ENCODE peak calls at places on chromosomes 3 and 15, in nine cellular contexts. E, L, P, M, Q, W, R, I and S are unnamed samples.

GRCh38 chr3:143559291-143559690 is 289.0 kb downstream of the SLC9A9 start:
- DNase-seq in E (no peak), L (no peak), P (no peak), M (no peak), Q (no peak), W (no peak), R (no peak), I (no peak), S (no peak)

GRCh38 chr3:178005961-178006360 is 530.3 kb upstream of the KCNMB2 start:
- DNase-seq in E (no peak), L (no peak), P (no peak), M (no peak), Q (no peak), W (no peak), R (no peak), I (no peak), S (no peak)

GRCh38 chr3:113441051-113441770 is at the start of gene CFAP44:
- DNase-seq in E (peak; percentile 72), L (peak; percentile 75), P (peak; percentile 63), M (peak; percentile 18), Q (peak; percentile 70), W (peak; percentile 37), R (peak; percentile 52), I (peak; percentile 85), S (peak; percentile 5)

GRCh38 chr15:82999905-83000671 is 11.4 kb downstream of the C15orf40 start:
- DNase-seq in E (no peak), L (peak; percentile 77), P (peak; percentile 75), M (no peak), Q (peak; percentile 66), W (no peak), R (peak; percentile 69), I (no peak), S (no peak)

GRCh38 chr3:44906997-44907396 is 32.6 kb downstream of the TGM4 start:
- DNase-seq in E (no peak), L (peak; percentile 38), P (peak; percentile 71), M (no peak), Q (no peak), W (no peak), R (peak; percentile 25), I (no peak), S (no peak)

GRCh38 chr3:46280105-46280797 is 38.0 kb downstream of the CCR3 start:
- DNase-seq in E (no peak), L (peak; percentile 65), P (peak; percentile 61), M (no peak), Q (no peak), W (peak; percentile 23), R (peak; percentile 30), I (no peak), S (no peak)

GRCh38 chr3:41162981-41163380 is 36.3 kb upstream of the CTNNB1 start:
- DNase-seq in E (no peak), L (no peak), P (no peak), M (no peak), Q (no peak), W (no peak), R (no peak), I (no peak), S (no peak)

GRCh38 chr3:39870706-39871105 is 61.3 kb downstream of the MYRIP start:
- DNase-seq in E (no peak), L (peak; percentile 11), P (peak; percentile 12), M (no peak), Q (no peak), W (no peak), R (no peak), I (no peak), S (no peak)

GRCh38 chr15:90683876-90684275 is 33.3 kb upstream of the BLM start:
- DNase-seq in E (no peak), L (no peak), P (no peak), M (no peak), Q (no peak), W (no peak), R (no peak), I (no peak), S (no peak)

GRCh38 chr3:192923731-192924130 is 6.1 kb upstream of the MB21D2 start:
- DNase-seq in E (no peak), L (no peak), P (no peak), M (no peak), Q (no peak), W (no peak), R (no peak), I (no peak), S (no peak)

GRCh38 chr3:56939759-56940323 is 120.6 kb upstream of the SPATA12 start:
- DNase-seq in E (no peak), L (no peak), P (no peak), M (no peak), Q (no peak), W (no peak), R (no peak), I (no peak), S (no peak)

GRCh38 chr3:71708478-71709098 is 16.6 kb downstream of the EIF4E3 start:
- DNase-seq in E (peak; percentile 26), L (no peak), P (no peak), M (no peak), Q (no peak), W (no peak), R (no peak), I (no peak), S (no peak)

GRCh38 chr3:150449169-150449721 is 41.1 kb downstream of the TSC22D2 start:
- DNase-seq in E (no peak), L (peak; percentile 73), P (peak; percentile 72), M (no peak), Q (no peak), W (no peak), R (peak; percentile 85), I (no peak), S (no peak)

GRCh38 chr3:10555263-10555662 is 49.9 kb upstream of the ATP2B2 start:
- DNase-seq in E (no peak), L (no peak), P (no peak), M (no peak), Q (no peak), W (no peak), R (no peak), I (no peak), S (no peak)

GRCh38 chr15:74913041-74913440 is 6.4 kb upstream of the FAM219B start:
- DNase-seq in E (no peak), L (peak; percentile 40), P (no peak), M (no peak), Q (no peak), W (no peak), R (peak; percentile 62), I (no peak), S (no peak)

GRCh38 chr3:136916200-136916599 is 41.6 kb upstream of the IL20RB start:
- DNase-seq in E (no peak), L (no peak), P (no peak), M (no peak), Q (no peak), W (no peak), R (no peak), I (no peak), S (no peak)

GRCh38 chr15:58549013-58549779 is 117.4 kb downstream of the LIPC start:
- DNase-seq in E (no peak), L (no peak), P (no peak), M (no peak), Q (no peak), W (no peak), R (peak; percentile 74), I (no peak), S (no peak)

DNA sequence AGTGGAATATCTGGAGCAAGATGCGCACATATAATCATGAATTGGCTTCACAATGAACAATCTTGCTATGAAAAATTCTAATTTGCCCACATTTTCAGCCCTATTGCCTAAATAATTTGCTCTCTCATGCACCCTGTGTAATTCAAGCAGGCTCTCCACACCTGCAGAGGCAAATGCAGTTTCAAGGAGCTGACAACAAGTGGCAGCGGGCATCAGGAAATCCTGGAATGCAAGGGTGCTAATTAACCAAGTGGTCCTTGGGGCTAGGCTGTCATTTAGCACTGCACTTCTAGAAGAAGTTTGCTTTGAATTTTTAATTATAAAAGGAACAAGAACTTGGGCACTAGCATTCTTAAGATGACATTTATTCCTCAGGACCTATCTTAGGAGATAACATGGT is 56.3 kb upstream of the ICE2 start:
- DNase-seq in E (no peak), L (no peak), P (no peak), M (no peak), Q (no peak), W (no peak), R (no peak), I (no peak), S (no peak)
- TF ChIP-seq CTCF in E (no peak), L (no peak), P (no peak), M (no peak), Q (no peak), W (no peak), R (no peak), I (no peak), S (no peak)

GRCh38 chr3:38553071-38553470 is 56.9 kb downstream of the EXOG start:
- DNase-seq in E (no peak), L (no peak), P (no peak), M (no peak), Q (no peak), W (no peak), R (no peak), I (no peak), S (no peak)
- TF ChIP-seq CTCF in E (no peak), L (no peak), P (no peak), M (no peak), Q (no peak), W (no peak), R (no peak), I (no peak), S (no peak)

DNA sequence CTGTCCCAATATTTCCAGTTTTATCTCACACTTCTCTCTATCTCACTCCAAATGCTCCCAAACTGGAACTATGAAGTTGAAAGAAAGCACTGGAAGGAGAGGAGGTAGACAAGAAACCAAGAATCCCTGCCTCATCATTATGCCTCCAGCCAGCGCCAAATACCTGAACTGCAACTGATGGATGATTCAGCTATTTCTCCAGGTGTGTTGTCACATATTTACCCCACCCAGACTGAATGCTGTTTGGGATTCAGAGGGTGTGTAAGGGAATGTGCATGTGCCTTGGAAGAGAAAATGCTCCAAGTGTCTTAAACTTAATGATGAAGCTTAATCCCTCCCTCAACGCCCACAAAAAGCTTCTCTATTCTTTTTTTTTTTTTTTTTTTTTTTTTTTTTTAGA is 269.5 kb upstream of the ATP11B start:
- DNase-seq in E (no peak), L (no peak), P (no peak), M (no peak), Q (no peak), W (no peak), R (no peak), I (no peak), S (no peak)
- TF ChIP-seq CTCF in E (no peak), L (no peak), P (no peak), M (no peak), Q (no peak), W (no peak), R (no peak), I (no peak), S (no peak)

DNA sequence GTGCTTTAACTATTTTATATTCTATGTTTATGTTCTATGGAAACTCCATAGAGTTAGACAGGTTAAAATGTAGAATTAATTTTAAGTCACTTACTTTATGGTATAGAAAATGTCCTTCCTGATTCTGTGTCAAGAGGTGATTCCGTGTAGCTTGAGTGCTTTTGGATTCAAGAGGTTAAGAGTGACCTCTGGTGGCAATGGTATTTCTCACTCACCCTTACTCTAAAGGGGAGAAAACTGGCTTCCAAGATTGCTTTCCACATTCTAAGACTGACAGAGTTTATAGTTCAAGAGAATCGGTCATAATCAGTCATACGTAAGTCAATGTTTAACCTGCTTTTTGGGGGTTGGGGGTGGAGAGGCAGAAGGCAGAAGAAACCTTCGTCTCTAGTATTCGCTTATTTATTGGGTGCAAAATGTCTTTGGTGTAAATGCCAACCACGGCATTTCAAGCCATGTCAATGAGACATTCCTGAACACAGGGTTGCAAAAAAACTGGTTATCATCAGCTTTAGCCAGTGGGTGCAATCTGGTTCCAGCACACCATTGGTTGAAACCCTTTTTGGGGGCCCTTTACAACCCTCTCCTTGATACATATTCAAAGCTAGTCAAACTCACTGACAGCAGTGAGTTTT is 92.0 kb upstream of the VGLL3 start:
- DNase-seq in E (no peak), L (peak; percentile 87), P (peak; percentile 78), M (no peak), Q (no peak), W (no peak), R (peak; percentile 75), I (no peak), S (no peak)
- TF ChIP-seq CTCF in E (peak; percentile 60), L (peak; percentile 64), P (peak; percentile 80), M (peak; percentile 53), Q (no peak), W (no peak), R (peak; percentile 86), I (no peak), S (peak; percentile 49)